ENCODE peak calls at places on chromosome X, in four cellular contexts. One of them, this sample, is unnamed.

GRCh38 chrX:155313766-155314165 is 20.6 kb downstream of the CLIC2 start:
- DNase-seq in effector memory CD4-positive, alpha-beta T cell: no peak
- DNase-seq in NCI-H2029 treated with DMSO at 0.1 percent for 48 hours: no peak
- DNase-seq in pons: no peak
- DNase-seq in this sample: no peak

GRCh38 chrX:1535241-1536041 is 1.5 kb downstream of the P2RY8 start:
- DNase-seq in effector memory CD4-positive, alpha-beta T cell: peak
- DNase-seq in NCI-H2029 treated with DMSO at 0.1 percent for 48 hours: peak
- DNase-seq in pons: peak
- DNase-seq in this sample: no peak

GRCh38 chrX:16826207-16826606 is 39.9 kb downstream of the TXLNG start:
- DNase-seq in pons: peak
- DNase-seq in effector memory CD4-positive, alpha-beta T cell: no peak
- DNase-seq in NCI-H2029 treated with DMSO at 0.1 percent for 48 hours: peak
- DNase-seq in this sample: peak

GRCh38 chrX:1029494-1029893 is 183.0 kb downstream of the CRLF2 start:
- DNase-seq in effector memory CD4-positive, alpha-beta T cell: no peak
- DNase-seq in NCI-H2029 treated with DMSO at 0.1 percent for 48 hours: no peak
- DNase-seq in pons: no peak
- DNase-seq in this sample: no peak

GRCh38 chrX:133645977-133646750 is 230.9 kb upstream of the GPC4 start:
- DNase-seq in effector memory CD4-positive, alpha-beta T cell: no peak
- DNase-seq in pons: no peak
- DNase-seq in NCI-H2029 treated with DMSO at 0.1 percent for 48 hours: no peak
- DNase-seq in this sample: no peak

GRCh38 chrX:2894885-2895292 is 34.2 kb downstream of the ARSD start:
- DNase-seq in pons: no peak
- DNase-seq in effector memory CD4-positive, alpha-beta T cell: no peak
- DNase-seq in NCI-H2029 treated with DMSO at 0.1 percent for 48 hours: no peak
- DNase-seq in this sample: no peak

GRCh38 chrX:41468647-41469323 is 21.6 kb downstream of the NYX start:
- DNase-seq in effector memory CD4-positive, alpha-beta T cell: no peak
- DNase-seq in pons: no peak
- DNase-seq in NCI-H2029 treated with DMSO at 0.1 percent for 48 hours: peak
- DNase-seq in this sample: peak

GRCh38 chrX:12065251-12065650 is 73.0 kb upstream of the FRMPD4 start:
- DNase-seq in effector memory CD4-positive, alpha-beta T cell: no peak
- DNase-seq in pons: peak
- DNase-seq in NCI-H2029 treated with DMSO at 0.1 percent for 48 hours: no peak
- DNase-seq in this sample: peak

GRCh38 chrX:283115-283845 is 2.1 kb downstream of the PLCXD1 start:
- DNase-seq in effector memory CD4-positive, alpha-beta T cell: peak
- DNase-seq in pons: peak
- DNase-seq in NCI-H2029 treated with DMSO at 0.1 percent for 48 hours: no peak
- DNase-seq in this sample: no peak

GRCh38 chrX:103608305-103608963 is 671 bp downstream of the TCEAL3 start:
- DNase-seq in pons: no peak
- DNase-seq in NCI-H2029 treated with DMSO at 0.1 percent for 48 hours: no peak
- DNase-seq in effector memory CD4-positive, alpha-beta T cell: no peak
- DNase-seq in this sample: peak

GRCh38 chrX:153854702-153855101 is 24.4 kb upstream of the PDZD4 start:
- DNase-seq in NCI-H2029 treated with DMSO at 0.1 percent for 48 hours: no peak
- DNase-seq in effector memory CD4-positive, alpha-beta T cell: no peak
- DNase-seq in pons: no peak
- DNase-seq in this sample: no peak

GRCh38 chrX:22952011-22952410 is 47.7 kb upstream of the DDX53 start:
- DNase-seq in pons: no peak
- DNase-seq in NCI-H2029 treated with DMSO at 0.1 percent for 48 hours: peak
- DNase-seq in effector memory CD4-positive, alpha-beta T cell: no peak
- DNase-seq in this sample: peak

GRCh38 chrX:151692825-151693224 is 2.4 kb upstream of the PRRG3 start:
- DNase-seq in effector memory CD4-positive, alpha-beta T cell: no peak
- DNase-seq in NCI-H2029 treated with DMSO at 0.1 percent for 48 hours: no peak
- DNase-seq in pons: no peak
- DNase-seq in this sample: no peak

GRCh38 chrX:139890991-139891700 is 41.7 kb downstream of the ATP11C start:
- DNase-seq in NCI-H2029 treated with DMSO at 0.1 percent for 48 hours: no peak
- DNase-seq in pons: no peak
- DNase-seq in effector memory CD4-positive, alpha-beta T cell: no peak
- DNase-seq in this sample: no peak

GRCh38 chrX:135536883-135537282 is 16.4 kb downstream of the INTS6L start:
- DNase-seq in effector memory CD4-positive, alpha-beta T cell: no peak
- DNase-seq in pons: no peak
- DNase-seq in NCI-H2029 treated with DMSO at 0.1 percent for 48 hours: no peak
- DNase-seq in this sample: no peak

GRCh38 chrX:53544936-53545335 is 110.8 kb upstream of the HSD17B10 start:
- DNase-seq in pons: no peak
- DNase-seq in effector memory CD4-positive, alpha-beta T cell: no peak
- DNase-seq in NCI-H2029 treated with DMSO at 0.1 percent for 48 hours: no peak
- DNase-seq in this sample: no peak

GRCh38 chrX:70444326-70445196 is at the start of gene DLG3:
- DNase-seq in NCI-H2029 treated with DMSO at 0.1 percent for 48 hours: no peak
- DNase-seq in effector memory CD4-positive, alpha-beta T cell: no peak
- DNase-seq in pons: peak
- DNase-seq in this sample: peak

GRCh38 chrX:107707866-107708265 is 67.7 kb downstream of the TSC22D3 start:
- DNase-seq in pons: no peak
- DNase-seq in NCI-H2029 treated with DMSO at 0.1 percent for 48 hours: no peak
- DNase-seq in effector memory CD4-positive, alpha-beta T cell: no peak
- DNase-seq in this sample: no peak

GRCh38 chrX:776529-777230 is 146.1 kb downstream of the SHOX start:
- DNase-seq in NCI-H2029 treated with DMSO at 0.1 percent for 48 hours: no peak
- DNase-seq in effector memory CD4-positive, alpha-beta T cell: no peak
- DNase-seq in pons: no peak
- DNase-seq in this sample: no peak

GRCh38 chrX:101462892-101463291 is 22.4 kb upstream of the ARMCX4 start:
- DNase-seq in NCI-H2029 treated with DMSO at 0.1 percent for 48 hours: peak
- DNase-seq in effector memory CD4-positive, alpha-beta T cell: no peak
- DNase-seq in pons: peak
- DNase-seq in this sample: peak

GRCh38 chrX:72308566-72309296 is 3.0 kb upstream of the CITED1 start:
- DNase-seq in effector memory CD4-positive, alpha-beta T cell: peak
- DNase-seq in NCI-H2029 treated with DMSO at 0.1 percent for 48 hours: peak
- DNase-seq in pons: peak
- DNase-seq in this sample: peak

GRCh38 chrX:47091149-47091775 is 13.0 kb downstream of the RGN start:
- DNase-seq in NCI-H2029 treated with DMSO at 0.1 percent for 48 hours: no peak
- DNase-seq in pons: peak
- DNase-seq in effector memory CD4-positive, alpha-beta T cell: no peak
- DNase-seq in this sample: no peak

This sample was measured in NCI-H69.